ENCODE peak calls at places on chromosomes 1 and 21, in six cellular contexts. T, X, P, Z, D and Y are unnamed samples.

GRCh38 chr1:31672988-31673387 is 28.3 kb upstream of the PEF1 start:
- DNase-seq in T (no peak), X (no peak), P (no peak), Z (no peak), D (no peak), Y (no peak)

GRCh38 chr1:152497273-152497672 is 13.3 kb upstream of the LCE5A start:
- DNase-seq in T (no peak), X (peak; percentile 4), P (no peak), Z (no peak), D (no peak), Y (no peak)

GRCh38 chr1:24643362-24644346 is 552 bp downstream of the SRRM1 start:
- DNase-seq in T (no peak), X (no peak), P (no peak), Z (no peak), D (no peak), Y (no peak)

GRCh38 chr1:232728507-232729263 is 76.5 kb upstream of the MAP10 start:
- DNase-seq in T (no peak), X (no peak), P (no peak), Z (peak; percentile 63), D (no peak), Y (no peak)

GRCh38 chr21:37746849-37747248 is 169.4 kb downstream of the KCNJ6 start:
- DNase-seq in T (no peak), X (no peak), P (no peak), Z (no peak), D (no peak), Y (no peak)

GRCh38 chr21:41507521-41508414 is at the start of gene TMPRSS2:
- DNase-seq in T (no peak), X (no peak), P (no peak), Z (no peak), D (no peak), Y (peak; percentile 94)

GRCh38 chr1:224541072-224541790 is 74.9 kb upstream of the CNIH3 start:
- DNase-seq in T (no peak), X (no peak), P (no peak), Z (no peak), D (no peak), Y (no peak)

GRCh38 chr1:227343201-227343600 is 24.9 kb upstream of the CDC42BPA start:
- DNase-seq in T (no peak), X (peak; percentile 8), P (no peak), Z (no peak), D (no peak), Y (no peak)

GRCh38 chr1:201617157-201617556 is 78.2 kb downstream of the NAV1 start:
- DNase-seq in T (no peak), X (no peak), P (no peak), Z (no peak), D (no peak), Y (no peak)

GRCh38 chr1:26099780-26100179 is 11.8 kb upstream of the PDIK1L start:
- DNase-seq in T (no peak), X (no peak), P (no peak), Z (no peak), D (no peak), Y (no peak)